ENCODE peak calls at places on chromosomes 11 and 22, in six cellular contexts. W is brain microvascular endothelial cell, Y is GM12878, U is right atrium auricular region, I is testis, A is heart right ventricle. O is an unnamed sample.

GRCh38 chr11:110971110-110971509 is 258.9 kb upstream of the ARHGAP20 start:
- DNase-seq in W (peak; percentile 72), Y (no peak), U (no peak), I (no peak), A (no peak), O (no peak)

GRCh38 chr11:10499452-10500262 is 41.3 kb downstream of the RNF141 start:
- DNase-seq in W (no peak), Y (no peak), U (peak; percentile 50), I (no peak), A (no peak), O (no peak)

GRCh38 chr11:64858467-64859401 is 14.3 kb upstream of the CDC42BPG start:
- DNase-seq in W (no peak), Y (no peak), U (no peak), I (peak; percentile 41), A (peak; percentile 76), O (no peak)

GRCh38 chr11:86814775-86815174 is 14.4 kb downstream of the PRSS23 start:
- DNase-seq in W (no peak), Y (no peak), U (no peak), I (no peak), A (no peak), O (no peak)

GRCh38 chr22:50599816-50600454 is 658 bp upstream of the MAPK8IP2 start:
- DNase-seq in W (no peak), Y (no peak), U (no peak), I (peak; percentile 70), A (peak; percentile 57), O (no peak)

GRCh38 chr11:117345039-117345438 is 17.4 kb downstream of the CEP164 start:
- DNase-seq in W (peak; percentile 12), Y (no peak), U (no peak), I (no peak), A (no peak), O (no peak)

GRCh38 chr11:63838150-63838681 is 694 bp upstream of the MARK2 start:
- DNase-seq in W (no peak), Y (peak; percentile 87), U (no peak), I (no peak), A (no peak), O (no peak)

GRCh38 chr11:17004486-17005148 is 9.6 kb downstream of the PLEKHA7 start:
- DNase-seq in W (no peak), Y (no peak), U (no peak), I (no peak), A (no peak), O (no peak)

GRCh38 chr11:47395225-47396048 is 13.0 kb upstream of the SLC39A13 start:
- DNase-seq in W (no peak), Y (no peak), U (no peak), I (no peak), A (no peak), O (no peak)

GRCh38 chr11:2090172-2091111 is 48.7 kb downstream of the IGF2 start:
- DNase-seq in W (no peak), Y (no peak), U (peak; percentile 42), I (peak; percentile 7), A (no peak), O (peak; percentile 63)

GRCh38 chr11:10328314-10329090 is 23.6 kb downstream of the ADM start:
- DNase-seq in W (peak; percentile 32), Y (no peak), U (no peak), I (no peak), A (no peak), O (no peak)

GRCh38 chr22:42819412-42820069 is 37.5 kb downstream of the ARFGAP3 start:
- DNase-seq in W (no peak), Y (no peak), U (peak; percentile 18), I (peak; percentile 9), A (no peak), O (no peak)

GRCh38 chr11:110429614-110430266 is at the start of gene FDX1:
- DNase-seq in W (peak; percentile 72), Y (peak; percentile 23), U (peak; percentile 79), I (peak; percentile 90), A (peak; percentile 77), O (peak; percentile 83)

GRCh38 chr22:25021976-25022711 is 69.6 kb downstream of the KIAA1671 start:
- DNase-seq in W (no peak), Y (no peak), U (no peak), I (no peak), A (no peak), O (no peak)

DNA sequence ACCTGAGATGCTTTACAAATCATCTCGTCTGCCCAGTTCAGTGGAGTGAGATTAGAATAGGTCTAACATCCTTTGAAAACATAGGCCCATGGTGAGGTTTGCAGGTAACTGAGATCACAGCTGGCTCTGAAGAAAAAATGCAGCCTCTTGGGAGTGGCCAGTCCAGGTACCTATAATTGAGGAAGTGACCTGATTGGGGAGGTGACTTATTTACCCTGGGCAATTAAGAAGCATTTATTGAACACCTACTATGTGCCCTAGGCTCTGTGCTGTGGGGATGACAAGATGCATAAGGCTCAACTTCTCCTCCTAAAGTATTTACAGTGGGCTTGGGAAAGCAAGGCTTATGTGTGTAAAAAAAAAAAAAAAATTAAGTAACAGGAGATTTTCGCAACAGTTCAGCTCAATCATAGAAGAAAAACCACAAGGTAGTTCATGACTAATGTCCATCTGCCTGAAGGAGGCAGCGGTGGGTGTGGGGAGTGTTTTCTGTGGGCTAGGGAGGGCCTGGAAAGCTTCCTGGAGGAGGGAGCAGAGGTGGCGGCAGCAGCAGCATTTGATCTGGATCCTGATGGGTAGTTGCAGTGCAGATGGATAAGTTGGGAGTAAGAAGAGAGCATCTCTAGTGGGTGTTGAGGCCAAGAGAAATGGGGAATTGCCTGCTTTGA is 16.1 kb downstream of the MICAL2 start:
- DNase-seq in W (peak; percentile 76), Y (no peak), U (no peak), I (no peak), A (no peak), O (no peak)
- TF ChIP-seq CTCF in W (peak; percentile 23), Y (no peak), U (no peak), I (no peak), A (no peak), O (no peak)

GRCh38 chr11:59221438-59221837 is 8.7 kb upstream of the MPEG1 start:
- DNase-seq in W (peak; percentile 39), Y (no peak), U (no peak), I (no peak), A (no peak), O (no peak)

GRCh38 chr11:59224419-59224928 is 11.7 kb upstream of the MPEG1 start:
- DNase-seq in W (no peak), Y (no peak), U (no peak), I (no peak), A (peak; percentile 39), O (no peak)

GRCh38 chr11:59222464-59223065 is 9.8 kb upstream of the MPEG1 start:
- DNase-seq in W (no peak), Y (no peak), U (no peak), I (no peak), A (no peak), O (no peak)

GRCh38 chr11:59223611-59224010 is 10.9 kb upstream of the MPEG1 start:
- DNase-seq in W (no peak), Y (no peak), U (no peak), I (no peak), A (no peak), O (no peak)

GRCh38 chr11:59223177-59223576 is 10.4 kb upstream of the MPEG1 start:
- DNase-seq in W (no peak), Y (no peak), U (no peak), I (no peak), A (no peak), O (no peak)
- H3K27ac ChIP-seq in W (no peak overlapping the region), Y (peak overlapping the region; percentile 11), U (peak overlapping the region; percentile 36), I (no peak overlapping the region), A (peak overlapping the region; percentile 85), O (peak overlapping the region; percentile 61)

GRCh38 chr11:121366038-121366437 is 73.5 kb downstream of the SC5D start:
- DNase-seq in W (no peak), Y (no peak), U (no peak), I (no peak), A (no peak), O (no peak)

GRCh38 chr11:121365304-121365703 is 72.7 kb downstream of the SC5D start:
- DNase-seq in W (no peak), Y (no peak), U (no peak), I (no peak), A (no peak), O (no peak)

GRCh38 chr11:121367434-121367833 is 74.9 kb downstream of the SC5D start:
- DNase-seq in W (peak; percentile 24), Y (peak; percentile 99), U (no peak), I (no peak), A (no peak), O (no peak)

GRCh38 chr11:121368504-121368903 is 75.9 kb downstream of the SC5D start:
- DNase-seq in W (no peak), Y (peak; percentile 45), U (no peak), I (no peak), A (no peak), O (no peak)

DNA sequence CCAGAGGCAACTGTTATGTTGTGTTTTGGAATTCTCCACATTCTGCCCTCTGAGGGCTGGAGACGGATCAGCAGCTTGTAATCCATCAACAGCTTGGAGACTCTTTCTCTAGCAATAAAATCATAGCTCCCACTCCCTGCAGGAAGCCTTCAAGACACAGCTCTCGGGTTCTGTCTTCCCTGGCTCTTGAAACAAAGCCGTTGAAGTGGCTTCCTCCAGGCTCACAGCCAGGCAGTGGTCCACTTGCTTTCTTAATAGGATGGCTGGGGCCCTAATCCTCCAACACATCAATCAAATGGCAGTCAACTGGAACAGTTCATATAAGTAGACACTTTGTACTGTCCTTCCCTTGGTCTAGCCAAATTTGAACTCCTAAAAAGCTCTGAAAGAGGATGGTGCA is 74.4 kb downstream of the SC5D start:
- DNase-seq in W (no peak), Y (no peak), U (no peak), I (no peak), A (no peak), O (no peak)
- H3K4me3 ChIP-seq in W (no peak overlapping the region), Y (peak overlapping the region; percentile 24), U (no peak overlapping the region), I (no peak overlapping the region), A (no peak overlapping the region), O (peak overlapping the region; percentile 28)

DNA sequence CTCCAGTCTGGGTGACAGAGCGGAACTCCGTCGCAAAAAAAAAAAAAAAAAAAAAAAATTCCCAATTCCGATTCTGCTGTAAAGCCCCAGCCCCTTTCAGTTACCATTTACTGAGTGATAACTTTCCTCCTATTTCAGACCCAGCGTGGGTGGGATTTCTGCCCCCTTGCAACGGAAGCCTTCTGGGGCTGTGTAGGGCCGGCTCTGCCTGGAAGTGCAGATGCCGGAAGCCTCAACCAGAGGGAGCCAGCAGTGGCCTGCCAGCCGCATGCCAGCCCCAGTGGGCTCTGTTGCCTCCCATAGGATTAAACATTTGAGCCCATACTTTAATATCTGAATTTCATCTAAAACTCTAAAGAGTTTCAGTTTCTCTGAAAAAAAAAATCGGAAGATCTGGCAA is 60.0 kb upstream of the NUP50 start:
- DNase-seq in W (no peak), Y (no peak), U (no peak), I (no peak), A (no peak), O (no peak)
- TF ChIP-seq CTCF in W (peak; percentile 32), Y (no peak), U (no peak), I (no peak), A (no peak), O (no peak)